ENCODE peak calls at places on chromosome 1, in nine cellular contexts. One of them, this sample, is unnamed.

GRCh38 chr1:13707211-13707610 is 7.2 kb downstream of the PRDM2 start:
- DNase-seq in A549: no peak
- DNase-seq in stomach: no peak
- DNase-seq in transverse colon: no peak
- DNase-seq in suprapubic skin: no peak
- DNase-seq in esophagus muscularis mucosa: no peak
- DNase-seq in sigmoid colon: no peak
- DNase-seq in K562: no peak
- DNase-seq in ovary: no peak
- DNase-seq in this sample: no peak

GRCh38 chr1:57307382-57307781 is 116.5 kb downstream of the DAB1 start:
- DNase-seq in sigmoid colon: no peak
- DNase-seq in ovary: no peak
- DNase-seq in A549: no peak
- DNase-seq in esophagus muscularis mucosa: no peak
- DNase-seq in stomach: no peak
- DNase-seq in transverse colon: peak; percentile 26
- DNase-seq in suprapubic skin: no peak
- DNase-seq in K562: peak; percentile 62
- DNase-seq in this sample: no peak

GRCh38 chr1:14795589-14795988 is 197.1 kb downstream of the KAZN start:
- DNase-seq in ovary: no peak
- DNase-seq in suprapubic skin: no peak
- DNase-seq in esophagus muscularis mucosa: no peak
- DNase-seq in A549: no peak
- DNase-seq in stomach: no peak
- DNase-seq in sigmoid colon: no peak
- DNase-seq in transverse colon: no peak
- DNase-seq in K562: no peak
- DNase-seq in this sample: no peak

GRCh38 chr1:162548170-162548569 is 13.4 kb upstream of the UAP1 start:
- DNase-seq in transverse colon: no peak
- DNase-seq in suprapubic skin: peak; percentile 82
- DNase-seq in esophagus muscularis mucosa: no peak
- DNase-seq in K562: no peak
- DNase-seq in sigmoid colon: peak; percentile 91
- DNase-seq in A549: no peak
- DNase-seq in stomach: no peak
- DNase-seq in ovary: no peak
- DNase-seq in this sample: peak; percentile 45

GRCh38 chr1:111956155-111956817 is 33.2 kb downstream of the KCND3 start:
- DNase-seq in stomach: no peak
- DNase-seq in A549: no peak
- DNase-seq in ovary: no peak
- DNase-seq in transverse colon: no peak
- DNase-seq in sigmoid colon: no peak
- DNase-seq in suprapubic skin: no peak
- DNase-seq in K562: no peak
- DNase-seq in esophagus muscularis mucosa: no peak
- DNase-seq in this sample: no peak

GRCh38 chr1:29121951-29122661 is 1.6 kb downstream of the TMEM200B start:
- DNase-seq in ovary: peak; percentile 75
- DNase-seq in suprapubic skin: peak; percentile 73
- DNase-seq in A549: no peak
- DNase-seq in transverse colon: peak; percentile 25
- DNase-seq in esophagus muscularis mucosa: no peak
- DNase-seq in K562: no peak
- DNase-seq in stomach: no peak
- DNase-seq in sigmoid colon: peak; percentile 86
- DNase-seq in this sample: no peak

GRCh38 chr1:214316597-214316996 is 35.6 kb downstream of the SMYD2 start:
- DNase-seq in transverse colon: no peak
- DNase-seq in suprapubic skin: no peak
- DNase-seq in sigmoid colon: no peak
- DNase-seq in stomach: no peak
- DNase-seq in A549: no peak
- DNase-seq in ovary: no peak
- DNase-seq in esophagus muscularis mucosa: no peak
- DNase-seq in K562: no peak
- DNase-seq in this sample: no peak

GRCh38 chr1:67979532-67979931 is 70.9 kb downstream of the DIRAS3 start:
- DNase-seq in esophagus muscularis mucosa: no peak
- DNase-seq in stomach: no peak
- DNase-seq in ovary: no peak
- DNase-seq in K562: no peak
- DNase-seq in suprapubic skin: no peak
- DNase-seq in sigmoid colon: no peak
- DNase-seq in transverse colon: no peak
- DNase-seq in A549: peak; percentile 10
- DNase-seq in this sample: no peak

GRCh38 chr1:166601650-166602049 is 237.6 kb upstream of the POGK start:
- DNase-seq in transverse colon: no peak
- DNase-seq in sigmoid colon: no peak
- DNase-seq in K562: no peak
- DNase-seq in suprapubic skin: no peak
- DNase-seq in A549: no peak
- DNase-seq in ovary: no peak
- DNase-seq in stomach: no peak
- DNase-seq in esophagus muscularis mucosa: no peak
- DNase-seq in this sample: no peak

GRCh38 chr1:166605137-166605536 is 234.1 kb upstream of the POGK start:
- DNase-seq in sigmoid colon: no peak
- DNase-seq in stomach: no peak
- DNase-seq in A549: no peak
- DNase-seq in K562: no peak
- DNase-seq in ovary: no peak
- DNase-seq in suprapubic skin: no peak
- DNase-seq in transverse colon: no peak
- DNase-seq in esophagus muscularis mucosa: no peak
- DNase-seq in this sample: no peak

GRCh38 chr1:166597516-166597915 is 241.8 kb upstream of the POGK start:
- DNase-seq in sigmoid colon: no peak
- DNase-seq in A549: no peak
- DNase-seq in transverse colon: no peak
- DNase-seq in K562: no peak
- DNase-seq in esophagus muscularis mucosa: no peak
- DNase-seq in ovary: no peak
- DNase-seq in suprapubic skin: no peak
- DNase-seq in stomach: no peak
- DNase-seq in this sample: no peak

DNA sequence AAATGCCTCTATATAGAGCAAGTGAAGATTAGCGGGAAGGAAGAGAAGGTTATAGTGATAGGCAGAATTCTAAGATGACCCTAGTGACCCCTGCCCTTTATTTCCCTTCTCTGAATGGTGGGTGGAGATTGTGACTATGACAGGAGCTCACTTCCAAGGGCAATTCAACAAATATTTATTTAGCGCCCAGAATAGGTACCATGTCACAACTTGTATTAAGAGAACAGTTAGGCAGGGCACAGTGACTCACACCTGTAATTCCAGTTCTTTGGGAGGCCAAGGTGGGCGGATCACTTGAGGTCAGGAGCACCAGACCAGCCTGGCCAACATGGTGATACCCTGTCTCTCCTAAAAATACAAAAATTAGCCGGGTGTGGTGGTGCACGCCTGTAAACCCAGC is 236.0 kb upstream of the POGK start:
- DNase-seq in stomach: no peak
- DNase-seq in ovary: no peak
- DNase-seq in suprapubic skin: no peak
- DNase-seq in sigmoid colon: no peak
- DNase-seq in A549: no peak
- DNase-seq in transverse colon: no peak
- DNase-seq in esophagus muscularis mucosa: no peak
- DNase-seq in K562: no peak
- DNase-seq in this sample: no peak
- TF ChIP-seq EP300 in stomach: no peak
- TF ChIP-seq EP300 in ovary: no peak
- TF ChIP-seq EP300 in suprapubic skin: no peak
- TF ChIP-seq EP300 in sigmoid colon: no peak
- TF ChIP-seq EP300 in A549: no peak
- TF ChIP-seq EP300 in transverse colon: no peak
- TF ChIP-seq EP300 in esophagus muscularis mucosa: no peak
- TF ChIP-seq EP300 in K562: no peak
- TF ChIP-seq EP300 in this sample: no peak

GRCh38 chr1:22778842-22779520 is 68.3 kb downstream of the EPHB2 start:
- DNase-seq in suprapubic skin: no peak
- DNase-seq in stomach: no peak
- DNase-seq in transverse colon: no peak
- DNase-seq in K562: no peak
- DNase-seq in esophagus muscularis mucosa: no peak
- DNase-seq in ovary: peak; percentile 82
- DNase-seq in A549: no peak
- DNase-seq in sigmoid colon: no peak
- DNase-seq in this sample: peak; percentile 19

GRCh38 chr1:22780696-22781095 is 70.1 kb downstream of the EPHB2 start:
- DNase-seq in A549: peak; percentile 74
- DNase-seq in transverse colon: peak; percentile 20
- DNase-seq in sigmoid colon: no peak
- DNase-seq in esophagus muscularis mucosa: no peak
- DNase-seq in ovary: no peak
- DNase-seq in stomach: no peak
- DNase-seq in K562: peak; percentile 82
- DNase-seq in suprapubic skin: no peak
- DNase-seq in this sample: no peak

GRCh38 chr1:22778408-22778807 is 67.8 kb downstream of the EPHB2 start:
- DNase-seq in ovary: no peak
- DNase-seq in transverse colon: no peak
- DNase-seq in A549: no peak
- DNase-seq in esophagus muscularis mucosa: no peak
- DNase-seq in K562: no peak
- DNase-seq in suprapubic skin: no peak
- DNase-seq in sigmoid colon: no peak
- DNase-seq in stomach: no peak
- DNase-seq in this sample: no peak

GRCh38 chr1:22784317-22784716 is 73.7 kb downstream of the EPHB2 start:
- DNase-seq in esophagus muscularis mucosa: no peak
- DNase-seq in K562: no peak
- DNase-seq in stomach: no peak
- DNase-seq in ovary: no peak
- DNase-seq in A549: no peak
- DNase-seq in transverse colon: no peak
- DNase-seq in sigmoid colon: no peak
- DNase-seq in suprapubic skin: no peak
- DNase-seq in this sample: no peak

GRCh38 chr1:22781483-22781882 is 70.8 kb downstream of the EPHB2 start:
- DNase-seq in K562: no peak
- DNase-seq in ovary: no peak
- DNase-seq in sigmoid colon: no peak
- DNase-seq in stomach: no peak
- DNase-seq in esophagus muscularis mucosa: no peak
- DNase-seq in suprapubic skin: no peak
- DNase-seq in transverse colon: no peak
- DNase-seq in A549: no peak
- DNase-seq in this sample: no peak
- TF ChIP-seq EP300 in K562: no peak
- TF ChIP-seq EP300 in ovary: no peak
- TF ChIP-seq EP300 in sigmoid colon: no peak
- TF ChIP-seq EP300 in stomach: no peak
- TF ChIP-seq EP300 in esophagus muscularis mucosa: no peak
- TF ChIP-seq EP300 in suprapubic skin: no peak
- TF ChIP-seq EP300 in transverse colon: no peak
- TF ChIP-seq EP300 in A549: no peak
- TF ChIP-seq EP300 in this sample: no peak

DNA sequence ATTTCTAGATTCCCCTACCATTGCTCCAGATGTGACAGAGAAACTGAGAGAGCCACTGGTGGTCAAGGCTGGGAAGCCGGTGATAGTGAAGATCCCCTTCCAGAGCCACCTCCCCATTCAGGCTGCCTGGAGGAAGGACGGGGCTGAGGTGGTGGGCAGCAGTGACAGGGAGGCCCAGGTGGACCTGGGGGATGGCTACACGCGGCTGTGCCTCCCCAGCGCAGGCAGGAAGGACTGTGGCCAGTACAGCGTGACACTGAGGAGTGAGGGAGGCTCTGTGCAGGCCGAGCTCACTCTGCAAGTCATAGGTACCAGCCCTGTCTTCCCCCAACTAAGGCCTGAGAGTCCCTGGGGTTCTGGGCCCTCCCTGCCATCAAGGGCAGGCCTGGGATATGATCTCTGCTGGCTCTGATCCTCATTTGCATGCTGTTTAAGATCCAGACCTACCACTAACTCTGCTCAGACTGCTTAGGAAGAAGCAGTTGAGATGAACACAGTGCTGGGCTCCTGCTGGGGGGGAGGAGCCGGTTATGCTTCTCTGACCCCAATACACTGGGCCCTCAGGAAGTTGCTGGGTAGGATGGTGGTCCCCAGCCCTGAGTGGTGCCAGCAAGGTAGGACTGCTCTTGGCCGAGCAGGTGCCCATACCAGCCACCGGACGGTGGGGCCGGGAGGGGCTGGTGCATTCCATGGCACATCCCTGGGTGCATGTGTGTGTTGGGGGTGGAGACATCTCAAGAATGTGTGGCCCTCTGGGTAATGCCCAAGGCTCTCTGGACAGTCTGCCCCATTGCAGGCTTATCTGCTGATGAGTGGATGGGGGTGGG is 25.1 kb downstream of the IGFN1 start:
- DNase-seq in sigmoid colon: no peak
- DNase-seq in A549: no peak
- DNase-seq in K562: no peak
- DNase-seq in esophagus muscularis mucosa: no peak
- DNase-seq in ovary: no peak
- DNase-seq in transverse colon: no peak
- DNase-seq in stomach: no peak
- DNase-seq in suprapubic skin: peak; percentile 47
- DNase-seq in this sample: no peak
- TF ChIP-seq EP300 in sigmoid colon: no peak
- TF ChIP-seq EP300 in A549: no peak
- TF ChIP-seq EP300 in K562: no peak
- TF ChIP-seq EP300 in esophagus muscularis mucosa: no peak
- TF ChIP-seq EP300 in ovary: no peak
- TF ChIP-seq EP300 in transverse colon: no peak
- TF ChIP-seq EP300 in stomach: no peak
- TF ChIP-seq EP300 in suprapubic skin: no peak
- TF ChIP-seq EP300 in this sample: no peak

GRCh38 chr1:156840186-156840585 is 18.7 kb downstream of the INSRR start:
- DNase-seq in esophagus muscularis mucosa: no peak
- DNase-seq in ovary: no peak
- DNase-seq in sigmoid colon: no peak
- DNase-seq in transverse colon: no peak
- DNase-seq in suprapubic skin: no peak
- DNase-seq in stomach: no peak
- DNase-seq in A549: no peak
- DNase-seq in K562: no peak
- DNase-seq in this sample: no peak

GRCh38 chr1:156836892-156837291 is 20.2 kb upstream of the SH2D2A start:
- DNase-seq in stomach: no peak
- DNase-seq in K562: no peak
- DNase-seq in esophagus muscularis mucosa: no peak
- DNase-seq in ovary: no peak
- DNase-seq in transverse colon: no peak
- DNase-seq in A549: no peak
- DNase-seq in suprapubic skin: no peak
- DNase-seq in sigmoid colon: no peak
- DNase-seq in this sample: no peak

GRCh38 chr1:156839426-156840109 is 19.3 kb downstream of the INSRR start:
- DNase-seq in K562: no peak
- DNase-seq in stomach: no peak
- DNase-seq in transverse colon: no peak
- DNase-seq in sigmoid colon: no peak
- DNase-seq in suprapubic skin: no peak
- DNase-seq in ovary: no peak
- DNase-seq in A549: no peak
- DNase-seq in esophagus muscularis mucosa: no peak
- DNase-seq in this sample: no peak

GRCh38 chr1:156840880-156841279 is 18.0 kb downstream of the INSRR start:
- DNase-seq in suprapubic skin: no peak
- DNase-seq in A549: no peak
- DNase-seq in sigmoid colon: no peak
- DNase-seq in transverse colon: no peak
- DNase-seq in ovary: no peak
- DNase-seq in K562: no peak
- DNase-seq in esophagus muscularis mucosa: no peak
- DNase-seq in stomach: no peak
- DNase-seq in this sample: no peak

DNA sequence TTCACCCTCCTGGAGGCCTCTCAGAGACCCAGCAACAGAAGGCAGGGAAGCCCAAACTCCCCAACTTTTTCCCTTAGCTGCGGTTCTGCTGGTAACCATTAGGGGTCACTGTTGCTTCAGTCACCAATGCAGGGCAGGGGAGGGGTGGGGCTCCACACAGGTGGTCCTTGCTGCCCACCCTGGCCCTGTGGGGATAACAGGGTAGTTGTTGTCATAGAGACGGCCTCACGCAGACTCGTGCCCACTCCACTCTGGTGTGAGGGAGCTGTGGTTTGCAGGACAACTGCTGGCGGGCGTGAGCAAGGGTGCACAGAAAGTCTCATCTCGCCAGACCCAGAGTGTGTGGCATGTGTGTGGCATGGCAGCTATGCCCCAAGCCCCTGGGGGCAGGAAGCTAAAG is 19.9 kb downstream of the INSRR start:
- DNase-seq in suprapubic skin: no peak
- DNase-seq in transverse colon: no peak
- DNase-seq in K562: peak; percentile 61
- DNase-seq in sigmoid colon: no peak
- DNase-seq in esophagus muscularis mucosa: no peak
- DNase-seq in stomach: peak; percentile 28
- DNase-seq in ovary: no peak
- DNase-seq in A549: peak; percentile 72
- DNase-seq in this sample: no peak
- TF ChIP-seq EP300 in suprapubic skin: no peak
- TF ChIP-seq EP300 in transverse colon: no peak
- TF ChIP-seq EP300 in K562: no peak
- TF ChIP-seq EP300 in sigmoid colon: no peak
- TF ChIP-seq EP300 in esophagus muscularis mucosa: no peak
- TF ChIP-seq EP300 in stomach: no peak
- TF ChIP-seq EP300 in ovary: no peak
- TF ChIP-seq EP300 in A549: no peak
- TF ChIP-seq EP300 in this sample: no peak

This sample was measured in tibial nerve.